ENCODE peak calls at places on chromosomes 11 and 22, in six cellular contexts. A is endothelial cell of umbilical vein, G is thyroid gland, H is tibial nerve, C is esophagus squamous epithelium, Q is sigmoid colon. U is an unnamed sample. For H3K9me3, the result is how much of the 10 kb centered on the place peaks cover.

GRCh38 chr11:117182551-117182935 is 4.0 kb downstream of the SIDT2 start:
- DNase-seq in A (no peak), G (peak), H (no peak), C (no peak), Q (peak), U (no peak)

GRCh38 chr11:5928811-5929210 is 13.2 kb upstream of the OR56A3 start:
- DNase-seq in A (no peak), G (no peak), H (no peak), C (no peak), Q (no peak), U (no peak)

GRCh38 chr22:50220603-50221409 is 20.0 kb downstream of the SELENOO start:
- DNase-seq in A (no peak), G (no peak), H (no peak), C (no peak), Q (peak), U (no peak)

GRCh38 chr11:2271077-2271326 is 614 bp upstream of the ASCL2 start:
- DNase-seq in A (no peak), G (peak), H (no peak), C (no peak), Q (peak), U (no peak)

GRCh38 chr11:116461789-116462188 is 311.0 kb downstream of the BUD13 start:
- DNase-seq in A (no peak), G (no peak), H (no peak), C (no peak), Q (no peak), U (no peak)

GRCh38 chr22:23910496-23911190 is 16.5 kb downstream of the MIF start:
- DNase-seq in A (no peak), G (no peak), H (no peak), C (no peak), Q (no peak), U (peak)

GRCh38 chr11:134578807-134579708 is 167.0 kb upstream of the B3GAT1 start:
- DNase-seq in A (no peak), G (no peak), H (no peak), C (no peak), Q (peak), U (peak)

GRCh38 chr11:2259897-2260451 is 10.4 kb downstream of the ASCL2 start:
- DNase-seq in A (no peak), G (no peak), H (no peak), C (no peak), Q (peak), U (no peak)

GRCh38 chr11:62599909-62600308 is 1.8 kb downstream of the MTA2 start:
- DNase-seq in A (no peak), G (no peak), H (no peak), C (no peak), Q (no peak), U (no peak)
- TF ChIP-seq POLR2A in A (no peak), G (no peak), H (no peak), C (no peak), Q (no peak), U (no peak)

DNA sequence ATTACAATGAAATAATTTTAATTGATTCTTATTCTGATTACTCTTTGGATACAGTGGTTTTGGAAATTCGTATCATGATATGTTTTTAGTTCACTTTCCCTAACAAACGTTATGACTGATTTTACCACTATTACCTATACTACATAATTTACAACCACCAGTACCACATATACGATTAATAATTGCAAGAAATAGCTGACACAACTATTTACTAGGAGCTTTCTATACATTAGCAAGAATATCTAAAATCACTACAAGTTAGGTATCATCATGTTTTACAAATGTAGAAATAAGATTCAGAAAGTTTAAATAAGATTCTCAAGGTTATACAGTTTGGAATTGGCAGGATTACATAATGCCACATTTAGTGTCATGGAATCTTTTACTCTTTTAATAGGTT is 1401.1 kb upstream of the RAG2 start:
- DNase-seq in A (no peak), G (no peak), H (no peak), C (no peak), Q (no peak), U (no peak)
- H3K9me3 ChIP-seq in A (under half), G (under half), H (under half), C (under half), Q (under half), U (under half)

GRCh38 chr11:128494418-128495332 is 92.7 kb downstream of the ETS1 start:
- DNase-seq in A (no peak), G (no peak), H (no peak), C (no peak), Q (no peak), U (no peak)

GRCh38 chr11:128497057-128497957 is 90.1 kb downstream of the ETS1 start:
- DNase-seq in A (peak), G (peak), H (no peak), C (no peak), Q (peak), U (no peak)

GRCh38 chr11:128496249-128496648 is 91.1 kb downstream of the ETS1 start:
- DNase-seq in A (no peak), G (no peak), H (no peak), C (no peak), Q (no peak), U (no peak)

GRCh38 chr11:128498846-128499245 is 88.5 kb downstream of the ETS1 start:
- DNase-seq in A (no peak), G (no peak), H (no peak), C (no peak), Q (no peak), U (no peak)

GRCh38 chr11:128496684-128497056 is 90.7 kb downstream of the ETS1 start:
- DNase-seq in A (no peak), G (no peak), H (no peak), C (no peak), Q (no peak), U (peak)
- H3K4me3 ChIP-seq in A (no peak), G (no peak), H (no peak), C (no peak), Q (no peak), U (no peak)

DNA sequence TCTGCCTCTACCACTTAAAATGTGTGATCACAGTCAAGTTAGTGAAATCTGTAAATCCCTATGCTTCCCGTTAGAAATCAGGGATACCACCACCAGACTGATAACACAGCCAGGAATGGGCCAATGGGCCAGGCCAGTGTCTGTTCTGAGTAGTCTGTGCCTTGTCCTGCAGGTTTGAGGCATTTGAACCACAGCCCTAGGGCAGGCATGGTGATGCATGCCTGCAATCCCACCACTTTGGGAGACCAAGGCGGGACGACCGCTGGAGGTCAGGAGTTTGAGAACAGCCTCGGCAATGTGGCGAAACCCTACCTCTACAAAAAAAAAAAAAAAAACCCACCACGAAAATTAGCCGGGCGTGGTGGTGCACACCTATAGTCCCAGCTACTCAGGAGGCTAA is 12.1 kb upstream of the AHNAK start:
- DNase-seq in A (no peak), G (no peak), H (no peak), C (no peak), Q (no peak), U (no peak)
- TF ChIP-seq POLR2A in A (no peak), G (no peak), H (no peak), C (no peak), Q (no peak), U (no peak)

GRCh38 chr11:62088331-62088933 is 35.4 kb upstream of the INCENP start:
- DNase-seq in A (no peak), G (no peak), H (no peak), C (no peak), Q (no peak), U (no peak)
- H3K9me3 ChIP-seq in A (under half), G (under half), H (under half), C (under half), Q (under half), U (under half)

GRCh38 chr22:39080052-39080762 is 3.1 kb downstream of the APOBEC3G start:
- DNase-seq in A (no peak), G (no peak), H (no peak), C (no peak), Q (no peak), U (no peak)
- H3K4me3 ChIP-seq in A (no peak), G (no peak), H (no peak), C (no peak), Q (no peak), U (no peak)

GRCh38 chr11:75814369-75814685 is 683 bp upstream of the UVRAG start:
- DNase-seq in A (no peak), G (peak), H (no peak), C (peak), Q (no peak), U (no peak)

GRCh38 chr11:75813126-75813525 is 1.9 kb upstream of the UVRAG start:
- DNase-seq in A (no peak), G (no peak), H (no peak), C (no peak), Q (no peak), U (no peak)

GRCh38 chr11:75815345-75815983 is 454 bp downstream of the UVRAG start:
- DNase-seq in A (peak), G (peak), H (no peak), C (no peak), Q (peak), U (peak)

GRCh38 chr11:75813622-75814039 is 1.4 kb upstream of the UVRAG start:
- DNase-seq in A (peak), G (no peak), H (no peak), C (no peak), Q (no peak), U (no peak)

GRCh38 chr11:75814686-75815344 is at the start of gene UVRAG:
- DNase-seq in A (peak), G (peak), H (peak), C (peak), Q (peak), U (peak)
- TF ChIP-seq POLR2A in A (peak), G (peak), H (peak), C (no peak), Q (peak), U (peak)

DNA sequence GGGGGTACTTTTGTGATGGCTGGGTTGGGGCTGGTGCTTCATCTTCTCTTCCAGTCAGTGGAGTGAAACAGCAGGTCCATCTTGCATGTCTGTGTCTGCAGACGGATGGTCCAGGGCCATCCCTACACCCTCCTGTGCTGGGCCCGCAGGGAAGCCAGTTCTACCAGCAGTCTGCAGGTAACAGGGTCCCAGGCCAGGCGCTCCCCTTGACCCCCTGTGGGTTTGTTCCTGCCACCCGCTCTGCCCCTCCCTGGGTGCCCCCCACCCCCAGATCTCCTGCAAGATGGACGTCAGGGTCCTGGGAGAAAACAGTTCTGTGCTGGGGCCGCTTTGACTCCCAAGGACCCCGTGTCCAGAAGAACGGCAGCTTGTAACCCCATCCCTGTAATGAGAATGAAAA is 929.7 kb downstream of the BRD1 start:
- DNase-seq in A (no peak), G (no peak), H (no peak), C (no peak), Q (peak), U (peak)
- H3K9me3 ChIP-seq in A (under half), G (under half), H (under half), C (under half), Q (under half), U (under half)

GRCh38 chr11:86043765-86044534 is 24.9 kb downstream of the PICALM start:
- DNase-seq in A (no peak), G (no peak), H (no peak), C (no peak), Q (no peak), U (no peak)

GRCh38 chr11:86040919-86041318 is 28.0 kb downstream of the PICALM start:
- DNase-seq in A (peak), G (no peak), H (no peak), C (no peak), Q (no peak), U (no peak)

GRCh38 chr11:86046111-86046510 is 22.8 kb downstream of the PICALM start:
- DNase-seq in A (no peak), G (no peak), H (no peak), C (no peak), Q (no peak), U (no peak)

GRCh38 chr11:86039094-86039493 is 29.8 kb downstream of the PICALM start:
- DNase-seq in A (no peak), G (no peak), H (no peak), C (no peak), Q (no peak), U (no peak)

DNA sequence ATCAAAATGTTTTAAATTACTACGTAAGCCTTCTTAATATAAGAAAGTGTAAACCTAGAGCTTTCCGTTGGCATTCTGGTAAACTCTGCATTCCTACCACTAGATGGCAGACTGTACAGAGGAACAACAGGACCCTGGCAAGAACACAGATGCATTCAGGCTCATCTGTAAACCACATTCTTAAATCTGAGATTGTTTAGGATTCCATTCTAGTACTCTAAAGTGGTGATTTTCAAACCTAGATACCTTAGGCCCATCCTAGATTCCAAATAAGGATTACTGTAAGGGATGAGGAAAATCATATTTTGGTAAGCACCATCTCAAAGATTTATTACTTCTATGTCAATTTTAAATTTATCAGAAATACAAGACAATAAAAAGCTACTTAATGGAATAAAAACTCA is 26.9 kb downstream of the PICALM start:
- DNase-seq in A (peak), G (peak), H (peak), C (no peak), Q (peak), U (peak)
- H3K4me3 ChIP-seq in A (no peak), G (no peak), H (peak), C (peak), Q (peak), U (no peak)